ENCODE peak calls at places on chromosomes 7 and 10, in eight cellular contexts. F is fibroblast of mammary gland, Z is HCT116, H is astrocyte of the spinal cord, V is GM23248, E is ovary, O is NCI-H748 treated with DMSO at 0.1 percent for 48 hours, T is gastrocnemius medialis. B is an unnamed sample.

GRCh38 chr7:409344-410281 is 110.0 kb downstream of the PDGFA start:
- DNase-seq in F (no peak), E (no peak), Z (no peak), V (no peak), H (no peak), O (no peak), T (no peak), B (no peak)

GRCh38 chr7:47361746-47362215 is 220.1 kb downstream of the TNS3 start:
- DNase-seq in T (no peak), O (no peak), H (peak; percentile 89), E (no peak), F (peak; percentile 84), V (peak; percentile 81), Z (peak; percentile 59), B (no peak)

GRCh38 chr10:2619472-2619871 is 447.9 kb upstream of the PFKP start:
- DNase-seq in Z (no peak), F (no peak), T (no peak), H (no peak), E (no peak), O (peak; percentile 81), V (peak; percentile 0), B (no peak)

GRCh38 chr7:18116661-18117060 is 89.0 kb upstream of the PRPS1L1 start:
- DNase-seq in E (no peak), O (peak; percentile 63), H (no peak), V (no peak), T (no peak), Z (no peak), F (no peak), B (no peak)

GRCh38 chr7:4790078-4790465 is 14.6 kb downstream of the AP5Z1 start:
- DNase-seq in V (no peak), T (no peak), E (no peak), F (no peak), Z (no peak), H (no peak), O (no peak), B (no peak)

GRCh38 chr7:1226155-1226901 is 6.3 kb upstream of the UNCX start:
- DNase-seq in O (no peak), T (no peak), V (no peak), E (no peak), Z (no peak), F (no peak), H (no peak), B (no peak)

GRCh38 chr10:80414126-80414898 is 6.0 kb downstream of the PRXL2A start:
- DNase-seq in F (no peak), H (no peak), V (no peak), T (no peak), E (no peak), O (peak; percentile 39), Z (no peak), B (no peak)

GRCh38 chr10:124285587-124286527 is 132.9 kb downstream of the OAT start:
- DNase-seq in E (no peak), V (peak; percentile 17), H (peak; percentile 10), F (no peak), T (no peak), Z (no peak), O (no peak), B (no peak)

GRCh38 chr10:58291538-58292174 is 22.7 kb downstream of the CISD1 start:
- DNase-seq in O (no peak), T (no peak), E (peak; percentile 31), H (peak; percentile 67), F (peak; percentile 68), Z (peak; percentile 24), V (peak; percentile 79), B (peak; percentile 49)

GRCh38 chr7:5370454-5371353 is 52.9 kb downstream of the TNRC18 start:
- DNase-seq in T (no peak), Z (no peak), E (no peak), F (no peak), H (no peak), O (no peak), V (no peak), B (no peak)

GRCh38 chr10:77892021-77892739 is 34.4 kb downstream of the DLG5 start:
- DNase-seq in O (no peak), V (no peak), F (no peak), Z (no peak), E (no peak), T (no peak), H (no peak), B (no peak)

GRCh38 chr10:72089618-72090017 is 1.3 kb upstream of the SPOCK2 start:
- DNase-seq in F (no peak), Z (no peak), E (no peak), T (no peak), O (peak; percentile 14), H (peak; percentile 14), V (no peak), B (no peak)

GRCh38 chr7:134514663-134515062 is 12.7 kb upstream of the AKR1B10 start:
- DNase-seq in Z (peak; percentile 83), F (peak; percentile 85), V (peak; percentile 84), E (peak; percentile 23), H (peak; percentile 80), T (no peak), O (peak; percentile 34), B (peak; percentile 64)

GRCh38 chr10:119769886-119770285 is 44.0 kb downstream of the INPP5F start:
- DNase-seq in V (peak; percentile 92), T (no peak), H (peak; percentile 55), F (peak; percentile 81), E (no peak), O (no peak), Z (no peak), B (peak; percentile 37)

GRCh38 chr10:49465717-49466116 is 69.8 kb upstream of the DRGX start:
- DNase-seq in F (no peak), E (no peak), O (no peak), T (no peak), H (no peak), Z (no peak), V (no peak), B (no peak)

GRCh38 chr10:49296826-49297225 is 2.1 kb upstream of the C10orf71 start:
- DNase-seq in V (no peak), E (no peak), F (no peak), Z (no peak), H (no peak), T (no peak), O (no peak), B (no peak)

GRCh38 chr7:156104501-156105336 is 292.5 kb upstream of the SHH start:
- DNase-seq in V (no peak), H (no peak), F (no peak), E (no peak), Z (no peak), O (no peak), T (no peak), B (no peak)

GRCh38 chr7:101243786-101244384 is 996 bp downstream of the FIS1 start:
- DNase-seq in F (peak; percentile 53), H (no peak), T (peak; percentile 80), V (peak; percentile 71), E (no peak), O (no peak), Z (no peak), B (no peak)

GRCh38 chr10:90842710-90843109 is 15.1 kb downstream of the HTR7 start:
- DNase-seq in E (no peak), F (no peak), V (peak; percentile 25), Z (no peak), H (no peak), O (no peak), T (no peak), B (no peak)

GRCh38 chr10:77283326-77283725 is 354.3 kb downstream of the KCNMA1 start:
- DNase-seq in T (no peak), H (no peak), F (no peak), E (no peak), V (no peak), O (no peak), Z (no peak), B (no peak)

GRCh38 chr10:102710604-102711003 is 3.6 kb downstream of the ARL3 start:
- DNase-seq in F (peak; percentile 63), Z (no peak), V (peak; percentile 79), T (no peak), E (no peak), O (no peak), H (peak; percentile 80), B (no peak)

GRCh38 chr10:97612386-97612785 is 20.9 kb downstream of the MORN4 start:
- DNase-seq in H (peak; percentile 52), V (peak; percentile 70), O (no peak), Z (peak; percentile 42), E (no peak), F (peak; percentile 60), T (peak; percentile 55), B (peak; percentile 22)

GRCh38 chr7:102036958-102037357 is 219.5 kb downstream of the CUX1 start:
- DNase-seq in H (no peak), T (no peak), V (no peak), F (no peak), Z (no peak), O (no peak), E (no peak), B (no peak)

GRCh38 chr10:102299873-102300272 is 54.5 kb downstream of the GBF1 start:
- DNase-seq in V (peak; percentile 82), E (no peak), O (no peak), H (peak; percentile 76), T (no peak), Z (no peak), F (peak; percentile 88), B (peak; percentile 58)

GRCh38 chr7:130063036-130063435 is 7.3 kb upstream of the KLHDC10 start:
- DNase-seq in F (peak; percentile 44), T (no peak), Z (no peak), V (peak; percentile 63), E (no peak), H (peak; percentile 42), O (peak; percentile 35), B (no peak)

GRCh38 chr10:116753759-116754158 is 11.4 kb upstream of the HSPA12A start:
- DNase-seq in T (no peak), Z (no peak), F (peak; percentile 75), H (no peak), E (no peak), V (peak; percentile 50), O (no peak), B (peak; percentile 51)

GRCh38 chr7:99224263-99224947 is 16.5 kb upstream of the KPNA7 start:
- DNase-seq in H (peak; percentile 19), E (no peak), V (peak; percentile 47), Z (peak; percentile 37), T (peak; percentile 49), O (no peak), F (peak; percentile 55), B (peak; percentile 14)

GRCh38 chr7:32068411-32068905 is 1.7 kb downstream of the PDE1C start:
- DNase-seq in F (no peak), H (peak; percentile 12), O (no peak), E (no peak), Z (no peak), T (no peak), V (no peak), B (no peak)

GRCh38 chr7:56092789-56093531 is at the start of gene PHKG1:
- DNase-seq in Z (no peak), O (no peak), F (peak; percentile 91), H (peak; percentile 91), V (peak; percentile 92), E (peak; percentile 79), T (peak; percentile 93), B (peak; percentile 79)

GRCh38 chr7:66504131-66504530 is 124.5 kb upstream of the KCTD7 start:
- DNase-seq in Z (no peak), T (no peak), H (no peak), V (no peak), E (peak; percentile 8), O (no peak), F (no peak), B (no peak)